ENCODE peak calls at places on chromosomes 1 and 21, in nine cellular contexts. One of them, this sample, is unnamed.

GRCh38 chr1:176939993-176940392 is 224.5 kb downstream of the ASTN1 start:
- DNase-seq in neural progenitor cell: no peak
- DNase-seq in prostate gland: no peak
- DNase-seq in HepG2: no peak
- DNase-seq in HL-60: no peak
- DNase-seq in AG10803: no peak
- DNase-seq in cardiac fibroblast: no peak
- DNase-seq in cardiac muscle cell: no peak
- DNase-seq in left lung: no peak
- DNase-seq in this sample: no peak

GRCh38 chr1:67883069-67883468 is 49.8 kb upstream of the GNG12 start:
- DNase-seq in neural progenitor cell: no peak
- DNase-seq in prostate gland: no peak
- DNase-seq in HepG2: no peak
- DNase-seq in HL-60: no peak
- DNase-seq in AG10803: peak; percentile 57
- DNase-seq in cardiac fibroblast: peak; percentile 58
- DNase-seq in cardiac muscle cell: no peak
- DNase-seq in left lung: no peak
- DNase-seq in this sample: peak; percentile 39

GRCh38 chr1:241624925-241625324 is 15.2 kb downstream of the CHML start:
- DNase-seq in neural progenitor cell: no peak
- DNase-seq in prostate gland: no peak
- DNase-seq in HepG2: no peak
- DNase-seq in HL-60: no peak
- DNase-seq in AG10803: no peak
- DNase-seq in cardiac fibroblast: peak; percentile 48
- DNase-seq in cardiac muscle cell: no peak
- DNase-seq in left lung: no peak
- DNase-seq in this sample: no peak

GRCh38 chr1:218930879-218931278 is 242.8 kb upstream of the LYPLAL1 start:
- DNase-seq in neural progenitor cell: no peak
- DNase-seq in prostate gland: no peak
- DNase-seq in HepG2: no peak
- DNase-seq in HL-60: no peak
- DNase-seq in AG10803: peak; percentile 76
- DNase-seq in cardiac fibroblast: peak; percentile 94
- DNase-seq in cardiac muscle cell: no peak
- DNase-seq in left lung: no peak
- DNase-seq in this sample: no peak

GRCh38 chr1:213934642-213935041 is 53.1 kb upstream of the PROX1 start:
- DNase-seq in neural progenitor cell: no peak
- DNase-seq in prostate gland: peak; percentile 7
- DNase-seq in HepG2: no peak
- DNase-seq in HL-60: no peak
- DNase-seq in AG10803: no peak
- DNase-seq in cardiac fibroblast: peak; percentile 51
- DNase-seq in cardiac muscle cell: no peak
- DNase-seq in left lung: no peak
- DNase-seq in this sample: no peak

GRCh38 chr21:38831526-38832467 is 26.1 kb downstream of the ETS2 start:
- DNase-seq in neural progenitor cell: no peak
- DNase-seq in prostate gland: peak; percentile 85
- DNase-seq in HepG2: peak; percentile 91
- DNase-seq in HL-60: peak; percentile 97
- DNase-seq in AG10803: peak; percentile 97
- DNase-seq in cardiac fibroblast: peak; percentile 99
- DNase-seq in cardiac muscle cell: no peak
- DNase-seq in left lung: no peak
- DNase-seq in this sample: peak; percentile 52

GRCh38 chr21:38787461-38788274 is 18.1 kb upstream of the ETS2 start:
- DNase-seq in neural progenitor cell: no peak
- DNase-seq in prostate gland: peak; percentile 83
- DNase-seq in HepG2: peak; percentile 99
- DNase-seq in HL-60: no peak
- DNase-seq in AG10803: peak; percentile 31
- DNase-seq in cardiac fibroblast: peak; percentile 29
- DNase-seq in cardiac muscle cell: no peak
- DNase-seq in left lung: no peak
- DNase-seq in this sample: no peak

GRCh38 chr1:179047637-179048002 is 21.9 kb downstream of the FAM20B start:
- DNase-seq in neural progenitor cell: no peak
- DNase-seq in prostate gland: no peak
- DNase-seq in HepG2: no peak
- DNase-seq in HL-60: no peak
- DNase-seq in AG10803: peak; percentile 20
- DNase-seq in cardiac fibroblast: no peak
- DNase-seq in cardiac muscle cell: no peak
- DNase-seq in left lung: no peak
- DNase-seq in this sample: no peak

GRCh38 chr1:236685917-236686814 is at the start of gene ACTN2:
- DNase-seq in neural progenitor cell: peak; percentile 85
- DNase-seq in prostate gland: no peak
- DNase-seq in HepG2: no peak
- DNase-seq in HL-60: peak; percentile 20
- DNase-seq in AG10803: no peak
- DNase-seq in cardiac fibroblast: peak; percentile 56
- DNase-seq in cardiac muscle cell: peak; percentile 90
- DNase-seq in left lung: peak; percentile 88
- DNase-seq in this sample: no peak

GRCh38 chr21:15895142-15896106 is 165.6 kb downstream of the USP25 start:
- DNase-seq in neural progenitor cell: no peak
- DNase-seq in prostate gland: no peak
- DNase-seq in HepG2: no peak
- DNase-seq in HL-60: no peak
- DNase-seq in AG10803: peak; percentile 25
- DNase-seq in cardiac fibroblast: peak; percentile 14
- DNase-seq in cardiac muscle cell: no peak
- DNase-seq in left lung: no peak
- DNase-seq in this sample: no peak

GRCh38 chr1:224928906-224929305 is 569 bp upstream of the DNAH14 start:
- DNase-seq in neural progenitor cell: no peak
- DNase-seq in prostate gland: no peak
- DNase-seq in HepG2: no peak
- DNase-seq in HL-60: no peak
- DNase-seq in AG10803: no peak
- DNase-seq in cardiac fibroblast: no peak
- DNase-seq in cardiac muscle cell: no peak
- DNase-seq in left lung: no peak
- DNase-seq in this sample: no peak

GRCh38 chr1:152964536-152964935 is 5.9 kb upstream of the SPRR4 start:
- DNase-seq in neural progenitor cell: no peak
- DNase-seq in prostate gland: no peak
- DNase-seq in HepG2: no peak
- DNase-seq in HL-60: no peak
- DNase-seq in AG10803: no peak
- DNase-seq in cardiac fibroblast: no peak
- DNase-seq in cardiac muscle cell: no peak
- DNase-seq in left lung: no peak
- DNase-seq in this sample: no peak

GRCh38 chr1:12157366-12158231 is 9.2 kb upstream of the TNFRSF1B start:
- DNase-seq in neural progenitor cell: no peak
- DNase-seq in prostate gland: no peak
- DNase-seq in HepG2: peak; percentile 32
- DNase-seq in HL-60: no peak
- DNase-seq in AG10803: no peak
- DNase-seq in cardiac fibroblast: no peak
- DNase-seq in cardiac muscle cell: no peak
- DNase-seq in left lung: no peak
- DNase-seq in this sample: no peak

GRCh38 chr1:206794294-206794908 is 22.1 kb upstream of the IL10 start:
- DNase-seq in neural progenitor cell: no peak
- DNase-seq in prostate gland: no peak
- DNase-seq in HepG2: no peak
- DNase-seq in HL-60: no peak
- DNase-seq in AG10803: no peak
- DNase-seq in cardiac fibroblast: no peak
- DNase-seq in cardiac muscle cell: no peak
- DNase-seq in left lung: no peak
- DNase-seq in this sample: no peak

GRCh38 chr1:234605983-234606730 is 3.8 kb downstream of the IRF2BP2 start:
- DNase-seq in neural progenitor cell: no peak
- DNase-seq in prostate gland: no peak
- DNase-seq in HepG2: peak; percentile 74
- DNase-seq in HL-60: peak; percentile 79
- DNase-seq in AG10803: peak; percentile 70
- DNase-seq in cardiac fibroblast: peak; percentile 79
- DNase-seq in cardiac muscle cell: no peak
- DNase-seq in left lung: peak; percentile 66
- DNase-seq in this sample: no peak

GRCh38 chr1:15337656-15338402 is 71.9 kb upstream of the EFHD2 start:
- DNase-seq in neural progenitor cell: no peak
- DNase-seq in prostate gland: no peak
- DNase-seq in HepG2: no peak
- DNase-seq in HL-60: no peak
- DNase-seq in AG10803: peak; percentile 84
- DNase-seq in cardiac fibroblast: peak; percentile 62
- DNase-seq in cardiac muscle cell: no peak
- DNase-seq in left lung: no peak
- DNase-seq in this sample: no peak

GRCh38 chr1:172255223-172255560 is 165.3 kb upstream of the C1orf105 start:
- DNase-seq in neural progenitor cell: no peak
- DNase-seq in prostate gland: no peak
- DNase-seq in HepG2: no peak
- DNase-seq in HL-60: no peak
- DNase-seq in AG10803: no peak
- DNase-seq in cardiac fibroblast: no peak
- DNase-seq in cardiac muscle cell: no peak
- DNase-seq in left lung: no peak
- DNase-seq in this sample: no peak

GRCh38 chr1:84339503-84339902 is 38.0 kb downstream of the SAMD13 start:
- DNase-seq in neural progenitor cell: no peak
- DNase-seq in prostate gland: no peak
- DNase-seq in HepG2: no peak
- DNase-seq in HL-60: no peak
- DNase-seq in AG10803: peak; percentile 11
- DNase-seq in cardiac fibroblast: peak; percentile 33
- DNase-seq in cardiac muscle cell: no peak
- DNase-seq in left lung: no peak
- DNase-seq in this sample: no peak

GRCh38 chr1:156704930-156705320 is 458 bp downstream of the CRABP2 start:
- DNase-seq in neural progenitor cell: peak; percentile 59
- DNase-seq in prostate gland: no peak
- DNase-seq in HepG2: no peak
- DNase-seq in HL-60: no peak
- DNase-seq in AG10803: peak; percentile 62
- DNase-seq in cardiac fibroblast: peak; percentile 64
- DNase-seq in cardiac muscle cell: no peak
- DNase-seq in left lung: no peak
- DNase-seq in this sample: no peak

GRCh38 chr21:44614961-44615391 is 3.1 kb downstream of the KRTAP10-8 start:
- DNase-seq in neural progenitor cell: no peak
- DNase-seq in prostate gland: no peak
- DNase-seq in HepG2: no peak
- DNase-seq in HL-60: no peak
- DNase-seq in AG10803: no peak
- DNase-seq in cardiac fibroblast: no peak
- DNase-seq in cardiac muscle cell: no peak
- DNase-seq in left lung: peak; percentile 64
- DNase-seq in this sample: no peak

DNA sequence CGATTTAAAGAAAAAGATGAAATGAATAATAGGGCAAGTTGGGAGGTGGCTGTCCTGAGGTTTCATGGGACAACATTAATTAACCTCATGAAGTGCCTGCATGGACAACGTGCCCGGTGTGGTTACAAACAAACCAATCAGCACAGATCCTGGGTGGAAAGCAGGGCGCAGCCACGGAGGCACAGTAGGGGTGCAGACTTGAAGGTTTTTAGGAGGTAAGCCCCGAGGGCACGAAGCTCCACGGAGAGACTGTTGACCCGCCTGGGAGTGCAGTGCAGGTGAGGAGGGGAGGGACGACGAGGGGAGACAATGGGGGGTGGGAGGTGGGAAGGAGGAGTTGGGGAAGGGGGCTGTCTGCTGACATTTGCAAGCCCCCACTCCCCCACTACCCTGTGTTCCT is 2.3 kb upstream of the RIPK4 start:
- DNase-seq in neural progenitor cell: no peak
- DNase-seq in prostate gland: no peak
- DNase-seq in HepG2: no peak
- DNase-seq in HL-60: no peak
- DNase-seq in AG10803: no peak
- DNase-seq in cardiac fibroblast: no peak
- DNase-seq in cardiac muscle cell: no peak
- DNase-seq in left lung: no peak
- DNase-seq in this sample: no peak
- H3K4me3 ChIP-seq in neural progenitor cell: no peak overlapping the region
- H3K4me3 ChIP-seq in prostate gland: no peak overlapping the region
- H3K4me3 ChIP-seq in HepG2: peak overlapping the region; percentile 68
- H3K4me3 ChIP-seq in HL-60: no peak overlapping the region
- H3K4me3 ChIP-seq in AG10803: no peak overlapping the region
- H3K4me3 ChIP-seq in cardiac fibroblast: peak overlapping the region; percentile 25
- H3K4me3 ChIP-seq in cardiac muscle cell: no peak overlapping the region
- H3K4me3 ChIP-seq in left lung: no peak overlapping the region
- H3K4me3 ChIP-seq in this sample: peak overlapping the region; percentile 32

GRCh38 chr1:198656500-198656932 is 17.7 kb downstream of the PTPRC start:
- DNase-seq in neural progenitor cell: no peak
- DNase-seq in prostate gland: peak; percentile 89
- DNase-seq in HepG2: no peak
- DNase-seq in HL-60: no peak
- DNase-seq in AG10803: no peak
- DNase-seq in cardiac fibroblast: peak; percentile 16
- DNase-seq in cardiac muscle cell: no peak
- DNase-seq in left lung: peak; percentile 66
- DNase-seq in this sample: no peak
- TF ChIP-seq CTCF in neural progenitor cell: no peak
- TF ChIP-seq CTCF in prostate gland: no peak
- TF ChIP-seq CTCF in HepG2: no peak
- TF ChIP-seq CTCF in HL-60: no peak
- TF ChIP-seq CTCF in AG10803: no peak
- TF ChIP-seq CTCF in cardiac fibroblast: no peak
- TF ChIP-seq CTCF in cardiac muscle cell: no peak
- TF ChIP-seq CTCF in left lung: no peak
- TF ChIP-seq CTCF in this sample: no peak

DNA sequence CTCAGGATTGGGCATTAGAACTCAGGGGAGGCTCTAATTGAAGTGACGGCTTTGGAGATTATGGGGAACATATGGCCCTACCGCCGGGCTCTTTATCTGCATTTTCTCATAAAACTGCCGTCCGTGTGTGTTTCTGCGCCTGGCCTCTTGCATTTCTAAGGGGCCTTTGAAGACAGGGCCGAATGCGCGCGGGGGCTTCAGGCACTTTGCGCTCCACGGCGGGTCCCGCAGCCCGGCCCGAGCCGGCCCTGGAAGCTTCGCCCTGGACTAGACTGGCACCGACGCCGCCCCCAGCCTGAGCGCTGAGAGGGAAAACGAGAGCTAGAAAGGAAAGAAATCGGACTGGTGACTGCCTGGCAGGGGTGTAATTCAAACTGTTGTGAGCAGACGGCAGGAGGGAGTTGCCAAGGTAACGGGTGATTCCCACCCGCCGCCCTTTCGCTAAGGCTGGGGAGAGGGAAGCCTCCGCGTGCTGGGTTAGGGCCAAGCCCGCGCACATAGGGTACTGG is 120.7 kb downstream of the LMX1A start:
- DNase-seq in neural progenitor cell: peak; percentile 90
- DNase-seq in prostate gland: no peak
- DNase-seq in HepG2: no peak
- DNase-seq in HL-60: no peak
- DNase-seq in AG10803: no peak
- DNase-seq in cardiac fibroblast: no peak
- DNase-seq in cardiac muscle cell: peak; percentile 9
- DNase-seq in left lung: no peak
- DNase-seq in this sample: peak; percentile 11
- H3K4me3 ChIP-seq in neural progenitor cell: peak overlapping the region; percentile 50
- H3K4me3 ChIP-seq in prostate gland: peak overlapping the region; percentile 20
- H3K4me3 ChIP-seq in HepG2: peak overlapping the region; percentile 64
- H3K4me3 ChIP-seq in HL-60: no peak overlapping the region
- H3K4me3 ChIP-seq in AG10803: no peak overlapping the region
- H3K4me3 ChIP-seq in cardiac fibroblast: no peak overlapping the region
- H3K4me3 ChIP-seq in cardiac muscle cell: peak overlapping the region; percentile 35
- H3K4me3 ChIP-seq in left lung: peak overlapping the region; percentile 20
- H3K4me3 ChIP-seq in this sample: peak overlapping the region; percentile 43

GRCh38 chr1:182589931-182590330 is 875 bp upstream of the RNASEL start:
- DNase-seq in neural progenitor cell: no peak
- DNase-seq in prostate gland: no peak
- DNase-seq in HepG2: no peak
- DNase-seq in HL-60: no peak
- DNase-seq in AG10803: no peak
- DNase-seq in cardiac fibroblast: no peak
- DNase-seq in cardiac muscle cell: no peak
- DNase-seq in left lung: no peak
- DNase-seq in this sample: no peak
- TF ChIP-seq CTCF in neural progenitor cell: no peak
- TF ChIP-seq CTCF in prostate gland: no peak
- TF ChIP-seq CTCF in HepG2: no peak
- TF ChIP-seq CTCF in HL-60: no peak
- TF ChIP-seq CTCF in AG10803: no peak
- TF ChIP-seq CTCF in cardiac fibroblast: no peak
- TF ChIP-seq CTCF in cardiac muscle cell: no peak
- TF ChIP-seq CTCF in left lung: no peak
- TF ChIP-seq CTCF in this sample: no peak

This sample was measured in retinal pigment epithelial cell.